ENCODE peak calls at places on chromosomes 7 and 10, in eight cellular contexts. One of them, this sample, is unnamed.

GRCh38 chr7:138727336-138728099 is 26.4 kb upstream of the SVOPL start:
- DNase-seq in astrocyte: no peak
- DNase-seq in fibroblast of lung: no peak
- DNase-seq in hepatocyte: no peak
- DNase-seq in tibial nerve: no peak
- DNase-seq in upper lobe of right lung: no peak
- DNase-seq in Caco-2: no peak
- DNase-seq in epithelial cell of esophagus: peak
- DNase-seq in this sample: no peak

GRCh38 chr7:132131196-132131595 is 445.1 kb downstream of the PLXNA4 start:
- DNase-seq in astrocyte: no peak
- DNase-seq in fibroblast of lung: no peak
- DNase-seq in hepatocyte: no peak
- DNase-seq in tibial nerve: no peak
- DNase-seq in upper lobe of right lung: peak
- DNase-seq in Caco-2: no peak
- DNase-seq in epithelial cell of esophagus: no peak
- DNase-seq in this sample: no peak

GRCh38 chr7:112271162-112271561 is 64.7 kb downstream of the ZNF277 start:
- DNase-seq in astrocyte: no peak
- DNase-seq in fibroblast of lung: no peak
- DNase-seq in hepatocyte: no peak
- DNase-seq in tibial nerve: no peak
- DNase-seq in upper lobe of right lung: no peak
- DNase-seq in Caco-2: no peak
- DNase-seq in epithelial cell of esophagus: no peak
- DNase-seq in this sample: no peak

GRCh38 chr7:130939285-130940095 is 205.5 kb upstream of the KLF14 start:
- DNase-seq in astrocyte: no peak
- DNase-seq in fibroblast of lung: peak
- DNase-seq in hepatocyte: no peak
- DNase-seq in tibial nerve: no peak
- DNase-seq in upper lobe of right lung: no peak
- DNase-seq in Caco-2: no peak
- DNase-seq in epithelial cell of esophagus: no peak
- DNase-seq in this sample: no peak

GRCh38 chr10:75773139-75773801 is 341.8 kb downstream of the LRMDA start:
- DNase-seq in astrocyte: peak
- DNase-seq in fibroblast of lung: peak
- DNase-seq in hepatocyte: peak
- DNase-seq in tibial nerve: no peak
- DNase-seq in upper lobe of right lung: no peak
- DNase-seq in Caco-2: no peak
- DNase-seq in epithelial cell of esophagus: peak
- DNase-seq in this sample: no peak

GRCh38 chr7:122738937-122739336 is 36.2 kb upstream of the RNF148 start:
- DNase-seq in astrocyte: no peak
- DNase-seq in fibroblast of lung: no peak
- DNase-seq in hepatocyte: no peak
- DNase-seq in tibial nerve: no peak
- DNase-seq in upper lobe of right lung: no peak
- DNase-seq in Caco-2: no peak
- DNase-seq in epithelial cell of esophagus: no peak
- DNase-seq in this sample: no peak

GRCh38 chr7:18420176-18420575 is 75.4 kb upstream of the HDAC9 start:
- DNase-seq in astrocyte: no peak
- DNase-seq in fibroblast of lung: no peak
- DNase-seq in hepatocyte: no peak
- DNase-seq in tibial nerve: no peak
- DNase-seq in upper lobe of right lung: no peak
- DNase-seq in Caco-2: no peak
- DNase-seq in epithelial cell of esophagus: no peak
- DNase-seq in this sample: no peak

GRCh38 chr7:41584746-41585145 is 118.1 kb downstream of the INHBA start:
- DNase-seq in astrocyte: no peak
- DNase-seq in fibroblast of lung: no peak
- DNase-seq in hepatocyte: no peak
- DNase-seq in tibial nerve: no peak
- DNase-seq in upper lobe of right lung: no peak
- DNase-seq in Caco-2: no peak
- DNase-seq in epithelial cell of esophagus: peak
- DNase-seq in this sample: no peak

GRCh38 chr7:158255558-158255957 is 332.1 kb downstream of the PTPRN2 start:
- DNase-seq in astrocyte: no peak
- DNase-seq in fibroblast of lung: no peak
- DNase-seq in hepatocyte: no peak
- DNase-seq in tibial nerve: no peak
- DNase-seq in upper lobe of right lung: no peak
- DNase-seq in Caco-2: no peak
- DNase-seq in epithelial cell of esophagus: no peak
- DNase-seq in this sample: no peak

GRCh38 chr10:74022941-74023629 is 25.2 kb downstream of the VCL start:
- DNase-seq in astrocyte: no peak
- DNase-seq in fibroblast of lung: no peak
- DNase-seq in hepatocyte: no peak
- DNase-seq in tibial nerve: no peak
- DNase-seq in upper lobe of right lung: no peak
- DNase-seq in Caco-2: no peak
- DNase-seq in epithelial cell of esophagus: no peak
- DNase-seq in this sample: no peak

GRCh38 chr7:116769541-116769940 is 92.8 kb upstream of the CAPZA2 start:
- DNase-seq in astrocyte: no peak
- DNase-seq in fibroblast of lung: no peak
- DNase-seq in hepatocyte: no peak
- DNase-seq in tibial nerve: no peak
- DNase-seq in upper lobe of right lung: no peak
- DNase-seq in Caco-2: no peak
- DNase-seq in epithelial cell of esophagus: no peak
- DNase-seq in this sample: no peak

GRCh38 chr7:16926283-16926682 is 44.5 kb upstream of the AGR3 start:
- DNase-seq in astrocyte: peak
- DNase-seq in fibroblast of lung: peak
- DNase-seq in hepatocyte: peak
- DNase-seq in tibial nerve: peak
- DNase-seq in upper lobe of right lung: no peak
- DNase-seq in Caco-2: no peak
- DNase-seq in epithelial cell of esophagus: peak
- DNase-seq in this sample: no peak

GRCh38 chr7:41708621-41709358 is 5.9 kb upstream of the INHBA start:
- DNase-seq in astrocyte: peak
- DNase-seq in fibroblast of lung: no peak
- DNase-seq in hepatocyte: no peak
- DNase-seq in tibial nerve: no peak
- DNase-seq in upper lobe of right lung: no peak
- DNase-seq in Caco-2: no peak
- DNase-seq in epithelial cell of esophagus: no peak
- DNase-seq in this sample: no peak

GRCh38 chr10:121450247-121450646 is 148.0 kb downstream of the FGFR2 start:
- DNase-seq in astrocyte: no peak
- DNase-seq in fibroblast of lung: no peak
- DNase-seq in hepatocyte: no peak
- DNase-seq in tibial nerve: no peak
- DNase-seq in upper lobe of right lung: no peak
- DNase-seq in Caco-2: no peak
- DNase-seq in epithelial cell of esophagus: peak
- DNase-seq in this sample: no peak

GRCh38 chr7:134941947-134942346 is 44.4 kb upstream of the AGBL3 start:
- DNase-seq in astrocyte: no peak
- DNase-seq in fibroblast of lung: no peak
- DNase-seq in hepatocyte: no peak
- DNase-seq in tibial nerve: no peak
- DNase-seq in upper lobe of right lung: peak
- DNase-seq in Caco-2: peak
- DNase-seq in epithelial cell of esophagus: no peak
- DNase-seq in this sample: no peak

GRCh38 chr7:27115161-27116018 is 12.9 kb upstream of the HOXA2 start:
- DNase-seq in astrocyte: peak
- DNase-seq in fibroblast of lung: peak
- DNase-seq in hepatocyte: peak
- DNase-seq in tibial nerve: no peak
- DNase-seq in upper lobe of right lung: no peak
- DNase-seq in Caco-2: peak
- DNase-seq in epithelial cell of esophagus: peak
- DNase-seq in this sample: no peak

GRCh38 chr7:107044347-107045194 is at the start of gene PRKAR2B:
- DNase-seq in astrocyte: peak
- DNase-seq in fibroblast of lung: peak
- DNase-seq in hepatocyte: peak
- DNase-seq in tibial nerve: peak
- DNase-seq in upper lobe of right lung: peak
- DNase-seq in Caco-2: peak
- DNase-seq in epithelial cell of esophagus: peak
- DNase-seq in this sample: no peak

GRCh38 chr7:18570890-18571478 is 75.4 kb downstream of the HDAC9 start:
- DNase-seq in astrocyte: peak
- DNase-seq in fibroblast of lung: peak
- DNase-seq in hepatocyte: peak
- DNase-seq in tibial nerve: no peak
- DNase-seq in upper lobe of right lung: no peak
- DNase-seq in Caco-2: peak
- DNase-seq in epithelial cell of esophagus: peak
- DNase-seq in this sample: no peak

GRCh38 chr10:122373713-122374112 is 795 bp upstream of the PLEKHA1 start:
- DNase-seq in astrocyte: no peak
- DNase-seq in fibroblast of lung: no peak
- DNase-seq in hepatocyte: peak
- DNase-seq in tibial nerve: no peak
- DNase-seq in upper lobe of right lung: no peak
- DNase-seq in Caco-2: peak
- DNase-seq in epithelial cell of esophagus: peak
- DNase-seq in this sample: no peak

GRCh38 chr10:104376784-104377300 is 23.2 kb downstream of the CFAP58 start:
- DNase-seq in astrocyte: no peak
- DNase-seq in fibroblast of lung: no peak
- DNase-seq in hepatocyte: no peak
- DNase-seq in tibial nerve: no peak
- DNase-seq in upper lobe of right lung: no peak
- DNase-seq in Caco-2: no peak
- DNase-seq in epithelial cell of esophagus: peak
- DNase-seq in this sample: no peak
- H3K4me3 ChIP-seq in astrocyte: no peak
- H3K4me3 ChIP-seq in fibroblast of lung: no peak
- H3K4me3 ChIP-seq in hepatocyte: no peak
- H3K4me3 ChIP-seq in tibial nerve: no peak
- H3K4me3 ChIP-seq in upper lobe of right lung: no peak
- H3K4me3 ChIP-seq in Caco-2: no peak
- H3K4me3 ChIP-seq in epithelial cell of esophagus: no peak
- H3K4me3 ChIP-seq in this sample: no peak

GRCh38 chr7:92276486-92276885 is 30.7 kb downstream of the ANKIB1 start:
- DNase-seq in astrocyte: no peak
- DNase-seq in fibroblast of lung: no peak
- DNase-seq in hepatocyte: no peak
- DNase-seq in tibial nerve: no peak
- DNase-seq in upper lobe of right lung: no peak
- DNase-seq in Caco-2: no peak
- DNase-seq in epithelial cell of esophagus: no peak
- DNase-seq in this sample: no peak
- TF ChIP-seq CTCF in astrocyte: no peak
- TF ChIP-seq CTCF in fibroblast of lung: no peak
- TF ChIP-seq CTCF in hepatocyte: no peak
- TF ChIP-seq CTCF in tibial nerve: no peak
- TF ChIP-seq CTCF in upper lobe of right lung: no peak
- TF ChIP-seq CTCF in Caco-2: no peak
- TF ChIP-seq CTCF in epithelial cell of esophagus: no peak
- TF ChIP-seq CTCF in this sample: no peak

GRCh38 chr7:90951986-90952648 is 312.1 kb upstream of the FZD1 start:
- DNase-seq in astrocyte: no peak
- DNase-seq in fibroblast of lung: no peak
- DNase-seq in hepatocyte: no peak
- DNase-seq in tibial nerve: no peak
- DNase-seq in upper lobe of right lung: no peak
- DNase-seq in Caco-2: no peak
- DNase-seq in epithelial cell of esophagus: no peak
- DNase-seq in this sample: no peak
- H3K4me3 ChIP-seq in astrocyte: no peak
- H3K4me3 ChIP-seq in fibroblast of lung: no peak
- H3K4me3 ChIP-seq in hepatocyte: no peak
- H3K4me3 ChIP-seq in tibial nerve: no peak
- H3K4me3 ChIP-seq in upper lobe of right lung: no peak
- H3K4me3 ChIP-seq in Caco-2: no peak
- H3K4me3 ChIP-seq in epithelial cell of esophagus: no peak
- H3K4me3 ChIP-seq in this sample: no peak

DNA sequence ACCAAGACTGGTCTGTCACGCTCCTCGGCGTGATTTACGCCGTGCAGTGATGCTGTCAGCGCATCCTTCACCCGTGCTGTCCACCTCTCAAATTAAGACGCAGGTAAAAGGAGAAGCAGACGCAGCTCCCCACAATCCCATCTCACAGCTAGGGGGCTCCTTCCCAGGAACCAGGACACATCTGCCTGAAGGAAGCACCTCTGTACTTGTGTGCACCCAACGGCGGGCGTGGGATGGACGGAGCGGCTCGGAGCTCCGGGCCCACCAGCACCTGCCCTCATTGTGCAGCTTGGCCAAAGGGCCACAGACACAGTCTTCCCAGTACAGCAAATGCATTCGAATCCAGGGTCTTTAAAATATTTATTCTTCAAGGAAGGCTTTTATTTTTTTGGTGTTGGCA is 55.3 kb downstream of the STK32C start:
- DNase-seq in astrocyte: no peak
- DNase-seq in fibroblast of lung: no peak
- DNase-seq in hepatocyte: no peak
- DNase-seq in tibial nerve: no peak
- DNase-seq in upper lobe of right lung: no peak
- DNase-seq in Caco-2: no peak
- DNase-seq in epithelial cell of esophagus: no peak
- DNase-seq in this sample: no peak
- TF ChIP-seq CTCF in astrocyte: no peak
- TF ChIP-seq CTCF in fibroblast of lung: no peak
- TF ChIP-seq CTCF in hepatocyte: no peak
- TF ChIP-seq CTCF in tibial nerve: no peak
- TF ChIP-seq CTCF in upper lobe of right lung: no peak
- TF ChIP-seq CTCF in Caco-2: no peak
- TF ChIP-seq CTCF in epithelial cell of esophagus: no peak
- TF ChIP-seq CTCF in this sample: no peak

GRCh38 chr10:119284679-119285096 is 77.3 kb downstream of the GRK5 start:
- DNase-seq in astrocyte: no peak
- DNase-seq in fibroblast of lung: no peak
- DNase-seq in hepatocyte: no peak
- DNase-seq in tibial nerve: peak
- DNase-seq in upper lobe of right lung: no peak
- DNase-seq in Caco-2: no peak
- DNase-seq in epithelial cell of esophagus: no peak
- DNase-seq in this sample: no peak
- H3K4me3 ChIP-seq in astrocyte: no peak
- H3K4me3 ChIP-seq in fibroblast of lung: no peak
- H3K4me3 ChIP-seq in hepatocyte: no peak
- H3K4me3 ChIP-seq in tibial nerve: no peak
- H3K4me3 ChIP-seq in upper lobe of right lung: no peak
- H3K4me3 ChIP-seq in Caco-2: no peak
- H3K4me3 ChIP-seq in epithelial cell of esophagus: no peak
- H3K4me3 ChIP-seq in this sample: no peak

GRCh38 chr7:133853706-133854276 is 273.3 kb upstream of the LRGUK start:
- DNase-seq in astrocyte: peak
- DNase-seq in fibroblast of lung: peak
- DNase-seq in hepatocyte: peak
- DNase-seq in tibial nerve: no peak
- DNase-seq in upper lobe of right lung: no peak
- DNase-seq in Caco-2: peak
- DNase-seq in epithelial cell of esophagus: peak
- DNase-seq in this sample: peak
- TF ChIP-seq CTCF in astrocyte: peak
- TF ChIP-seq CTCF in fibroblast of lung: peak
- TF ChIP-seq CTCF in hepatocyte: peak
- TF ChIP-seq CTCF in tibial nerve: peak
- TF ChIP-seq CTCF in upper lobe of right lung: peak
- TF ChIP-seq CTCF in Caco-2: peak
- TF ChIP-seq CTCF in epithelial cell of esophagus: peak
- TF ChIP-seq CTCF in this sample: peak